ENCODE peak calls at places on chromosomes 16 and 17, in nine cellular contexts. One of them, this sample, is unnamed.

GRCh38 chr17:59534583-59534982 is 30.8 kb upstream of the DHX40 start:
- DNase-seq in spleen: no peak
- DNase-seq in PC-3: peak
- DNase-seq in cardiac fibroblast: no peak
- DNase-seq in cardiac muscle cell: no peak
- DNase-seq in BE2C: no peak
- DNase-seq in choroid plexus epithelial cell: peak
- DNase-seq in body of pancreas: no peak
- DNase-seq in mesenchymal stem cell: no peak
- DNase-seq in this sample: no peak

GRCh38 chr16:1150511-1150982 is 2.4 kb upstream of the CACNA1H start:
- DNase-seq in PC-3: peak
- DNase-seq in cardiac muscle cell: no peak
- DNase-seq in body of pancreas: no peak
- DNase-seq in BE2C: peak
- DNase-seq in choroid plexus epithelial cell: peak
- DNase-seq in spleen: no peak
- DNase-seq in mesenchymal stem cell: peak
- DNase-seq in cardiac fibroblast: peak
- DNase-seq in this sample: no peak

GRCh38 chr16:60137891-60138290 is 1403.8 kb upstream of the GOT2 start:
- DNase-seq in mesenchymal stem cell: no peak
- DNase-seq in BE2C: no peak
- DNase-seq in body of pancreas: no peak
- DNase-seq in spleen: no peak
- DNase-seq in cardiac muscle cell: no peak
- DNase-seq in cardiac fibroblast: no peak
- DNase-seq in choroid plexus epithelial cell: peak
- DNase-seq in PC-3: no peak
- DNase-seq in this sample: no peak

GRCh38 chr17:30332057-30332542 is 1.8 kb downstream of the TMIGD1 start:
- DNase-seq in BE2C: no peak
- DNase-seq in PC-3: peak
- DNase-seq in spleen: no peak
- DNase-seq in choroid plexus epithelial cell: peak
- DNase-seq in body of pancreas: no peak
- DNase-seq in mesenchymal stem cell: peak
- DNase-seq in cardiac muscle cell: no peak
- DNase-seq in cardiac fibroblast: peak
- DNase-seq in this sample: peak

GRCh38 chr17:41125064-41125463 is 1.1 kb upstream of the KRTAP4-12 start:
- DNase-seq in body of pancreas: no peak
- DNase-seq in BE2C: no peak
- DNase-seq in cardiac muscle cell: no peak
- DNase-seq in choroid plexus epithelial cell: no peak
- DNase-seq in cardiac fibroblast: no peak
- DNase-seq in spleen: no peak
- DNase-seq in PC-3: no peak
- DNase-seq in mesenchymal stem cell: no peak
- DNase-seq in this sample: no peak

GRCh38 chr16:1159973-1160772 is 7.3 kb downstream of the CACNA1H start:
- DNase-seq in cardiac fibroblast: no peak
- DNase-seq in cardiac muscle cell: peak
- DNase-seq in spleen: no peak
- DNase-seq in PC-3: peak
- DNase-seq in BE2C: no peak
- DNase-seq in body of pancreas: peak
- DNase-seq in choroid plexus epithelial cell: peak
- DNase-seq in mesenchymal stem cell: no peak
- DNase-seq in this sample: peak

GRCh38 chr17:36722121-36722902 is 120.9 kb downstream of the MRM1 start:
- DNase-seq in cardiac fibroblast: no peak
- DNase-seq in cardiac muscle cell: peak
- DNase-seq in PC-3: peak
- DNase-seq in spleen: peak
- DNase-seq in BE2C: peak
- DNase-seq in choroid plexus epithelial cell: peak
- DNase-seq in body of pancreas: peak
- DNase-seq in mesenchymal stem cell: peak
- DNase-seq in this sample: no peak

GRCh38 chr17:29623283-29623647 is 553 bp upstream of the CORO6 start:
- DNase-seq in cardiac fibroblast: no peak
- DNase-seq in spleen: no peak
- DNase-seq in mesenchymal stem cell: no peak
- DNase-seq in cardiac muscle cell: no peak
- DNase-seq in BE2C: no peak
- DNase-seq in PC-3: no peak
- DNase-seq in choroid plexus epithelial cell: no peak
- DNase-seq in body of pancreas: no peak
- DNase-seq in this sample: no peak

GRCh38 chr17:48613862-48614694 is 1.0 kb downstream of the HOXB8 start:
- DNase-seq in cardiac muscle cell: no peak
- DNase-seq in body of pancreas: no peak
- DNase-seq in PC-3: no peak
- DNase-seq in cardiac fibroblast: no peak
- DNase-seq in mesenchymal stem cell: peak
- DNase-seq in BE2C: peak
- DNase-seq in choroid plexus epithelial cell: no peak
- DNase-seq in spleen: no peak
- DNase-seq in this sample: no peak

GRCh38 chr17:30208214-30208613 is 27.3 kb downstream of the SLC6A4 start:
- DNase-seq in cardiac muscle cell: no peak
- DNase-seq in mesenchymal stem cell: no peak
- DNase-seq in cardiac fibroblast: no peak
- DNase-seq in PC-3: no peak
- DNase-seq in spleen: no peak
- DNase-seq in body of pancreas: no peak
- DNase-seq in BE2C: no peak
- DNase-seq in choroid plexus epithelial cell: no peak
- DNase-seq in this sample: no peak

GRCh38 chr16:1048442-1049112 is 24.0 kb upstream of the SSTR5 start:
- DNase-seq in body of pancreas: peak
- DNase-seq in cardiac fibroblast: peak
- DNase-seq in choroid plexus epithelial cell: peak
- DNase-seq in mesenchymal stem cell: peak
- DNase-seq in spleen: no peak
- DNase-seq in BE2C: peak
- DNase-seq in PC-3: peak
- DNase-seq in cardiac muscle cell: peak
- DNase-seq in this sample: no peak

GRCh38 chr16:2458887-2459646 is 842 bp upstream of the TEDC2 start:
- DNase-seq in choroid plexus epithelial cell: no peak
- DNase-seq in cardiac fibroblast: no peak
- DNase-seq in spleen: peak
- DNase-seq in cardiac muscle cell: no peak
- DNase-seq in PC-3: peak
- DNase-seq in mesenchymal stem cell: no peak
- DNase-seq in BE2C: no peak
- DNase-seq in body of pancreas: no peak
- DNase-seq in this sample: no peak

GRCh38 chr16:10879681-10880589 is 2.9 kb downstream of the CIITA start:
- DNase-seq in choroid plexus epithelial cell: no peak
- DNase-seq in spleen: no peak
- DNase-seq in body of pancreas: no peak
- DNase-seq in mesenchymal stem cell: no peak
- DNase-seq in cardiac fibroblast: no peak
- DNase-seq in PC-3: no peak
- DNase-seq in BE2C: no peak
- DNase-seq in cardiac muscle cell: no peak
- DNase-seq in this sample: no peak

GRCh38 chr16:10877472-10877946 is 507 bp downstream of the CIITA start:
- DNase-seq in BE2C: no peak
- DNase-seq in PC-3: no peak
- DNase-seq in choroid plexus epithelial cell: no peak
- DNase-seq in body of pancreas: no peak
- DNase-seq in spleen: no peak
- DNase-seq in cardiac fibroblast: no peak
- DNase-seq in cardiac muscle cell: no peak
- DNase-seq in mesenchymal stem cell: no peak
- DNase-seq in this sample: no peak

GRCh38 chr16:10878644-10879498 is 1.9 kb downstream of the CIITA start:
- DNase-seq in cardiac fibroblast: peak
- DNase-seq in choroid plexus epithelial cell: peak
- DNase-seq in cardiac muscle cell: no peak
- DNase-seq in mesenchymal stem cell: peak
- DNase-seq in body of pancreas: peak
- DNase-seq in PC-3: peak
- DNase-seq in spleen: peak
- DNase-seq in BE2C: no peak
- DNase-seq in this sample: peak

GRCh38 chr16:10876799-10877341 is at the start of gene CIITA:
- DNase-seq in mesenchymal stem cell: no peak
- DNase-seq in cardiac muscle cell: no peak
- DNase-seq in BE2C: no peak
- DNase-seq in cardiac fibroblast: peak
- DNase-seq in spleen: peak
- DNase-seq in PC-3: peak
- DNase-seq in body of pancreas: peak
- DNase-seq in choroid plexus epithelial cell: peak
- DNase-seq in this sample: peak

DNA sequence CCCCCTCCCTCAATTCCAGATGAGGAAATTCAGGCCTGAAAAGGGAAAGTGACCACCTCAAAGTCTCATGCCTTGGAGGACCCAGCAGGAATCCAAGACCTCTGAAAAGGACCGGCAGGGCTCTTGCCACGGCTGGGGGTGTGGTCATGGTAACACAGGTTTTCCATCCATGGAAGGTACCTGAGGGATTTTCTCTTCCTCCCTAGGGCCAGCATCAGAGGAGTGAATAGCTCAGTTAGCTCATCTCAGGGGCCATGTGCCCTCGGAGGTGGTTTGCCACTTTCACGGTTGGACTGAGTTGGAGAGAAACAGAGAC is 1.3 kb downstream of the CIITA start:
- DNase-seq in choroid plexus epithelial cell: no peak
- DNase-seq in body of pancreas: no peak
- DNase-seq in cardiac muscle cell: no peak
- DNase-seq in PC-3: no peak
- DNase-seq in spleen: no peak
- DNase-seq in cardiac fibroblast: no peak
- DNase-seq in mesenchymal stem cell: no peak
- DNase-seq in BE2C: no peak
- DNase-seq in this sample: no peak
- H3K4me3 ChIP-seq in choroid plexus epithelial cell: no peak
- H3K4me3 ChIP-seq in body of pancreas: no peak
- H3K4me3 ChIP-seq in cardiac muscle cell: no peak
- H3K4me3 ChIP-seq in PC-3: peak
- H3K4me3 ChIP-seq in spleen: peak
- H3K4me3 ChIP-seq in cardiac fibroblast: no peak
- H3K4me3 ChIP-seq in mesenchymal stem cell: no peak
- H3K4me3 ChIP-seq in BE2C: no peak
- H3K4me3 ChIP-seq in this sample: no peak

GRCh38 chr16:90046122-90046970 is 27.1 kb upstream of the DBNDD1 start:
- DNase-seq in cardiac muscle cell: no peak
- DNase-seq in mesenchymal stem cell: no peak
- DNase-seq in spleen: no peak
- DNase-seq in BE2C: peak
- DNase-seq in choroid plexus epithelial cell: no peak
- DNase-seq in body of pancreas: peak
- DNase-seq in PC-3: no peak
- DNase-seq in cardiac fibroblast: no peak
- DNase-seq in this sample: no peak
- H3K4me3 ChIP-seq in cardiac muscle cell: no peak
- H3K4me3 ChIP-seq in mesenchymal stem cell: no peak
- H3K4me3 ChIP-seq in spleen: no peak
- H3K4me3 ChIP-seq in BE2C: peak
- H3K4me3 ChIP-seq in choroid plexus epithelial cell: peak
- H3K4me3 ChIP-seq in body of pancreas: no peak
- H3K4me3 ChIP-seq in PC-3: no peak
- H3K4me3 ChIP-seq in cardiac fibroblast: no peak
- H3K4me3 ChIP-seq in this sample: peak

DNA sequence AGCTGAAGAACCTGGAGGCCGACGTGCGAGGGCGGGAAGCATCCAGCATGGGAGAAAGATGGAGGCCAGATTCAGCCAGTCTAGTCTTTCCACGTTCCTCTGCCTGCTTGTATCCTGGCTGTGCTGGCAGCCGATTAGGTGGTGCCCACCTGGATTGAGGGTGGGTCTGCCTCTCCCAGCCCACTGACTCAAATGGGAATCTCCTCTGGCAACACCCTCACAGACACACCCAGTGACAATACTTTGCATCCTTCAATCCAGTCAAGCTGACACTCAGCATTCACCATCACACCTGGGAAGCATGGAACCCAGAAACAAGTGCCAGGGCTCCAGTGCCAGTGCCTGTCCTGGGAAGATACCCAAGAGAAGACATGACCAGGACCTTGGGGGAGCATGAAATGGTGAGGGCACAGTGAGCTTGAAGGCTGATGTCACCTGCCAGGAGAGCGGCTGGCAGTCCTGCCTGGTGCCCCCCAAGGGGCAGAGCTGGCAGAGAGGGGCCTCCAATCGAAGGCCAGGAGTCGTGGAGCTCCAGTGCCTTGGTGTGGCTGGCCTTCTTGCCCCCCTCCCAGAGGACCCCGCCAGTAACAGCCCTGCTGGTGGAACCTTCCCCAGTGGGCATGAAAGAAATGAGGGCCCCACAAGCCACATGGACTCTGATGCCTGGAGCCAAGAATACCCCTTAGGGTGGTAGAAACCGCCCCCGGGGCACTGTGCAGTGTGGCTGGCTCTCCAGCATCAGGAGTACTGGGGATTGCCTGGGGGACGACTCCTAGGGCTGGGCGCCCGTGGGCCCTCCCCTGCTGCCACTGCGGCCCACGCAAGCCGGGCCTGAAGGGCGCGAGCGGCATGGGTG is 643 bp upstream of the NPB start:
- DNase-seq in spleen: no peak
- DNase-seq in PC-3: no peak
- DNase-seq in mesenchymal stem cell: no peak
- DNase-seq in cardiac muscle cell: no peak
- DNase-seq in choroid plexus epithelial cell: no peak
- DNase-seq in body of pancreas: no peak
- DNase-seq in BE2C: no peak
- DNase-seq in cardiac fibroblast: no peak
- DNase-seq in this sample: no peak
- H3K4me3 ChIP-seq in spleen: peak
- H3K4me3 ChIP-seq in PC-3: no peak
- H3K4me3 ChIP-seq in mesenchymal stem cell: peak
- H3K4me3 ChIP-seq in cardiac muscle cell: peak
- H3K4me3 ChIP-seq in choroid plexus epithelial cell: peak
- H3K4me3 ChIP-seq in body of pancreas: no peak
- H3K4me3 ChIP-seq in BE2C: no peak
- H3K4me3 ChIP-seq in cardiac fibroblast: no peak
- H3K4me3 ChIP-seq in this sample: no peak

DNA sequence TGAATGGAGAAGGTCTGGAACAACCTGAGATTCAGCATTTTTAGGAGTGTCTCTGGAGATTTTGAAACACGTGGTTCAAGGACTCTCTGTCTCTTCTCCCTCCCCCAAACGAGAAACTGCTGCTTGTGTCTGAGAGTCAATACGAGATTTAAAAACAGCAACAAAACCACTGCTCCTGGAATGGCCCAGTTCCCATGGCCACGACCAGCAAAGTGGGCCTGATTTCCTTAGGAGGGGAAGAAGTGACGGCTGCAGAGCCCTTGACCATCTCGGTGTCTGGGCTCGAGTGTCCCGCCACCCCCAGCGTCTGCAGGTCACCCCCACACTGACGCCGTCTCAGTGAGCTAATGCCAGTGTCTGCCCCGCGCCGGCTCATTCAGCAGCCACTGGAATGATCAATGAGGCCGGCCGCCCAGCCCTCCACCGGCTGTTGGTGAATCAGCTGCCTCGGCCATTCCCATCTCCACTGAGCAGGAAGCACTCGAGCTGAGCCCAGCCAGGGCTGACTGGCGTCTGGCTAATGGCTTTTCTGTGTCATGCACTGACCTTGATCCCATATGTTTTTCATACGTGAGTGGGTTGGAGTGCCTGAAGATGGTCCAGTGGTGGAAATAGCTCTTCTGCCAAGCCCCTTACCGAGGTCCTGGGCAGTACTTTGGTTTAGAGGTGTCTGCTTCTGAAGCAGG is 151.8 kb downstream of the PITPNC1 start:
- DNase-seq in spleen: peak
- DNase-seq in BE2C: peak
- DNase-seq in mesenchymal stem cell: peak
- DNase-seq in body of pancreas: peak
- DNase-seq in choroid plexus epithelial cell: peak
- DNase-seq in cardiac muscle cell: peak
- DNase-seq in PC-3: peak
- DNase-seq in cardiac fibroblast: peak
- DNase-seq in this sample: peak
- H3K4me3 ChIP-seq in spleen: no peak
- H3K4me3 ChIP-seq in BE2C: peak
- H3K4me3 ChIP-seq in mesenchymal stem cell: peak
- H3K4me3 ChIP-seq in body of pancreas: no peak
- H3K4me3 ChIP-seq in choroid plexus epithelial cell: peak
- H3K4me3 ChIP-seq in cardiac muscle cell: no peak
- H3K4me3 ChIP-seq in PC-3: no peak
- H3K4me3 ChIP-seq in cardiac fibroblast: peak
- H3K4me3 ChIP-seq in this sample: no peak

This sample was measured in bronchial epithelial cell.